ENCODE peak calls at places on chromosome 7, in seven cellular contexts. K, U, F, A, Y, W and X are unnamed samples.

GRCh38 chr7:151539055-151539714 is 19.5 kb upstream of the RHEB start:
- DNase-seq in K (no peak), U (peak; percentile 63), F (no peak), A (peak; percentile 50), Y (no peak), W (no peak), X (no peak)

GRCh38 chr7:158035343-158035742 is 552.3 kb downstream of the PTPRN2 start:
- DNase-seq in K (no peak), U (no peak), F (no peak), A (no peak), Y (no peak), W (no peak), X (no peak)

GRCh38 chr7:45649560-45650346 is 75.6 kb downstream of the ADCY1 start:
- DNase-seq in K (peak; percentile 2), U (no peak), F (no peak), A (no peak), Y (no peak), W (no peak), X (no peak)

GRCh38 chr7:47444376-47445098 is 137.4 kb downstream of the TNS3 start:
- DNase-seq in K (no peak), U (peak; percentile 61), F (no peak), A (no peak), Y (peak; percentile 66), W (no peak), X (peak; percentile 38)

GRCh38 chr7:1567082-1567771 is 2.6 kb downstream of the PSMG3 start:
- DNase-seq in K (no peak), U (no peak), F (peak; percentile 90), A (no peak), Y (peak; percentile 94), W (peak; percentile 68), X (peak; percentile 55)

GRCh38 chr7:94350729-94351128 is 44.0 kb upstream of the COL1A2 start:
- DNase-seq in K (no peak), U (no peak), F (no peak), A (no peak), Y (no peak), W (no peak), X (no peak)

GRCh38 chr7:155694846-155695245 is 50.4 kb downstream of the RBM33 start:
- DNase-seq in K (no peak), U (no peak), F (no peak), A (no peak), Y (no peak), W (no peak), X (no peak)

GRCh38 chr7:18288322-18289037 is 207.1 kb upstream of the HDAC9 start:
- DNase-seq in K (no peak), U (no peak), F (no peak), A (no peak), Y (no peak), W (no peak), X (no peak)

GRCh38 chr7:25455649-25456251 is 227.5 kb upstream of the NPVF start:
- DNase-seq in K (no peak), U (no peak), F (no peak), A (no peak), Y (no peak), W (no peak), X (no peak)

GRCh38 chr7:52749880-52750279 is 285.6 kb upstream of the POM121L12 start:
- DNase-seq in K (no peak), U (no peak), F (no peak), A (no peak), Y (no peak), W (no peak), X (peak; percentile 15)

GRCh38 chr7:157548691-157549265 is 212.0 kb downstream of the DNAJB6 start:
- DNase-seq in K (no peak), U (no peak), F (no peak), A (no peak), Y (no peak), W (no peak), X (no peak)

GRCh38 chr7:13742719-13743640 is 246.5 kb downstream of the ETV1 start:
- DNase-seq in K (peak; percentile 18), U (peak; percentile 44), F (peak; percentile 68), A (peak; percentile 29), Y (peak; percentile 81), W (no peak), X (peak; percentile 13)

DNA sequence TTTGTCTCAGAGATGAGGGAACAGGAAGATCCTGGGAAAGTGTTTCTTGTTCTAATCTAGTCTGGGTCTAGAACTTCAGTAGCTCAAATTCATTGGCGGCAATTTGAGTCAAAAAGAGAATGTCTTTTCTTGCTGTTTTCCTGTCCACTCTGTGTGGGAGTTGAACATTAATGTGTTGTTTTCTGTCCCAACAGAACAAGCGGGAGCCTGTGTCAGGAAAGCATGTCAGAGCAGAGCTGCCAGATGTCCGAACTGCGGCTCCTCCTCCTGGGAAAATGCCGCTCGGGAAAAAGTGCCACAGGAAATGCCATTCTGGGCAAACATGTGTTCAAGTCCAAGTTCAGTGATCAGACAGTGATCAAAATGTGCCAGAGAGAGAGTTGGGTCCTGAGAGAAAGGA is 16.0 kb downstream of the GIMAP8 start:
- DNase-seq in K (no peak), U (no peak), F (no peak), A (no peak), Y (no peak), W (no peak), X (no peak)
- H3K4me1 ChIP-seq in K (peaks cover 14% of the 10 kb centered on the region), U (no peaks in the 10 kb centered on the region), F (no peaks in the 10 kb centered on the region), A (no peaks in the 10 kb centered on the region), Y (no peaks in the 10 kb centered on the region), W (no peaks in the 10 kb centered on the region), X (no peaks in the 10 kb centered on the region)

GRCh38 chr7:130367836-130368235 is 12.5 kb upstream of the CPA1 start:
- DNase-seq in K (no peak), U (no peak), F (no peak), A (no peak), Y (no peak), W (no peak), X (no peak)

GRCh38 chr7:130368347-130368746 is 11.9 kb upstream of the CPA1 start:
- DNase-seq in K (no peak), U (no peak), F (no peak), A (no peak), Y (no peak), W (no peak), X (no peak)

GRCh38 chr7:130371059-130371458 is 9.2 kb upstream of the CPA1 start:
- DNase-seq in K (no peak), U (peak; percentile 69), F (no peak), A (no peak), Y (peak; percentile 76), W (peak; percentile 72), X (peak; percentile 24)

GRCh38 chr7:130369831-130370230 is 10.5 kb upstream of the CPA1 start:
- DNase-seq in K (no peak), U (no peak), F (no peak), A (no peak), Y (peak; percentile 46), W (no peak), X (no peak)

GRCh38 chr7:130369110-130369711 is 11.1 kb upstream of the CPA1 start:
- DNase-seq in K (no peak), U (peak; percentile 72), F (no peak), A (no peak), Y (peak; percentile 84), W (no peak), X (no peak)
- H3K4me1 ChIP-seq in K (peaks cover 5% of the 10 kb centered on the region), U (peaks cover 19% of the 10 kb centered on the region), F (peaks cover 17% of the 10 kb centered on the region), A (no peaks in the 10 kb centered on the region), Y (peaks cover 83% of the 10 kb centered on the region), W (peaks cover 36% of the 10 kb centered on the region), X (peaks cover 22% of the 10 kb centered on the region)

GRCh38 chr7:20513897-20514296 is 101.6 kb upstream of the ABCB5 start:
- DNase-seq in K (no peak), U (no peak), F (no peak), A (no peak), Y (no peak), W (no peak), X (no peak)

GRCh38 chr7:20507157-20507556 is 108.3 kb upstream of the ABCB5 start:
- DNase-seq in K (no peak), U (no peak), F (no peak), A (no peak), Y (no peak), W (no peak), X (no peak)

GRCh38 chr7:20513341-20513740 is 102.1 kb upstream of the ABCB5 start:
- DNase-seq in K (no peak), U (no peak), F (no peak), A (no peak), Y (no peak), W (no peak), X (no peak)

GRCh38 chr7:20508109-20508508 is 107.4 kb upstream of the ABCB5 start:
- DNase-seq in K (no peak), U (no peak), F (peak; percentile 78), A (no peak), Y (peak; percentile 5), W (no peak), X (no peak)

GRCh38 chr7:20509892-20510645 is 105.4 kb upstream of the ABCB5 start:
- DNase-seq in K (no peak), U (no peak), F (no peak), A (no peak), Y (no peak), W (no peak), X (no peak)
- H3K4me1 ChIP-seq in K (no peaks in the 10 kb centered on the region), U (no peaks in the 10 kb centered on the region), F (peaks cover 12% of the 10 kb centered on the region), A (no peaks in the 10 kb centered on the region), Y (no peaks in the 10 kb centered on the region), W (no peaks in the 10 kb centered on the region), X (no peaks in the 10 kb centered on the region)

GRCh38 chr7:6386779-6387178 is 61.0 kb downstream of the DAGLB start:
- DNase-seq in K (no peak), U (no peak), F (no peak), A (no peak), Y (no peak), W (no peak), X (no peak)

GRCh38 chr7:6385110-6385792 is 62.5 kb downstream of the DAGLB start:
- DNase-seq in K (no peak), U (no peak), F (peak; percentile 89), A (no peak), Y (peak; percentile 98), W (no peak), X (no peak)

GRCh38 chr7:6389728-6390127 is 58.0 kb downstream of the DAGLB start:
- DNase-seq in K (no peak), U (no peak), F (no peak), A (no peak), Y (no peak), W (no peak), X (no peak)

GRCh38 chr7:6385909-6386560 is 61.7 kb downstream of the DAGLB start:
- DNase-seq in K (no peak), U (no peak), F (no peak), A (no peak), Y (no peak), W (no peak), X (no peak)

GRCh38 chr7:6387734-6388294 is 59.9 kb downstream of the DAGLB start:
- DNase-seq in K (no peak), U (no peak), F (no peak), A (no peak), Y (no peak), W (no peak), X (no peak)
- H3K4me1 ChIP-seq in K (peaks cover 57% of the 10 kb centered on the region), U (peaks cover 22% of the 10 kb centered on the region), F (peaks cover 34% of the 10 kb centered on the region), A (peaks cover 41% of the 10 kb centered on the region), Y (peaks cover 48% of the 10 kb centered on the region), W (peaks cover 41% of the 10 kb centered on the region), X (peaks cover 51% of the 10 kb centered on the region)

GRCh38 chr7:38890597-38890996 is 18.4 kb downstream of the VPS41 start:
- DNase-seq in K (no peak), U (no peak), F (no peak), A (no peak), Y (no peak), W (no peak), X (no peak)
- H3K4me1 ChIP-seq in K (no peaks in the 10 kb centered on the region), U (no peaks in the 10 kb centered on the region), F (no peaks in the 10 kb centered on the region), A (no peaks in the 10 kb centered on the region), Y (no peaks in the 10 kb centered on the region), W (no peaks in the 10 kb centered on the region), X (no peaks in the 10 kb centered on the region)

GRCh38 chr7:116269466-116269865 is 59.1 kb downstream of the TES start:
- DNase-seq in K (no peak), U (no peak), F (no peak), A (no peak), Y (no peak), W (no peak), X (no peak)
- H3K4me1 ChIP-seq in K (peaks cover 21% of the 10 kb centered on the region), U (no peaks in the 10 kb centered on the region), F (peaks cover 19% of the 10 kb centered on the region), A (peaks cover 11% of the 10 kb centered on the region), Y (peaks cover 57% of the 10 kb centered on the region), W (peaks cover 21% of the 10 kb centered on the region), X (peaks cover 20% of the 10 kb centered on the region)